ENCODE peak calls at places on chromosomes 11 and 22, in seven cellular contexts. I, Y, O, P, T, K and V are unnamed samples.

GRCh38 chr22:27476318-27476717 is 325.2 kb downstream of the MN1 start:
- DNase-seq in Y (no peak), P (no peak), I (no peak), O (no peak), T (no peak), K (no peak), V (no peak)

GRCh38 chr11:123549901-123550619 is 104.4 kb downstream of the SCN3B start:
- DNase-seq in K (no peak), Y (no peak), O (no peak), T (no peak), I (no peak), P (peak; percentile 51), V (no peak)

GRCh38 chr11:37613031-37613430 is 1015.0 kb upstream of the RAG2 start:
- DNase-seq in Y (no peak), I (no peak), O (no peak), K (no peak), P (no peak), T (no peak), V (no peak)

GRCh38 chr11:114183041-114183511 is 113.1 kb upstream of the NNMT start:
- DNase-seq in Y (peak; percentile 83), P (no peak), K (no peak), O (no peak), T (no peak), I (no peak), V (peak; percentile 60)

GRCh38 chr11:94655951-94656350 is 88.8 kb downstream of the PIWIL4 start:
- DNase-seq in T (no peak), K (no peak), O (no peak), I (no peak), Y (no peak), P (no peak), V (no peak)

GRCh38 chr11:125968363-125968762 is 22.5 kb downstream of the VSIG10L2 start:
- DNase-seq in I (no peak), T (no peak), O (no peak), K (no peak), P (no peak), Y (no peak), V (peak; percentile 60)

GRCh38 chr11:79417069-79417920 is 23.5 kb downstream of the TENM4 start:
- DNase-seq in T (no peak), Y (no peak), I (no peak), O (no peak), P (peak; percentile 28), K (no peak), V (no peak)

GRCh38 chr22:39997939-39998726 is 3.4 kb downstream of the FAM83F start:
- DNase-seq in I (peak; percentile 83), K (no peak), Y (peak; percentile 21), T (peak; percentile 68), O (peak; percentile 81), P (peak; percentile 36), V (peak; percentile 73)

GRCh38 chr11:2708757-2709281 is 9.0 kb upstream of the KCNQ1OT1 start:
- DNase-seq in O (no peak), I (no peak), K (peak; percentile 37), Y (peak; percentile 79), P (peak; percentile 40), T (peak; percentile 74), V (no peak)

GRCh38 chr11:95059031-95059430 is 7.7 kb upstream of the SRSF8 start:
- DNase-seq in P (no peak), Y (no peak), K (no peak), T (no peak), I (no peak), O (no peak), V (no peak)

GRCh38 chr11:12706531-12707499 is 32.6 kb downstream of the TEAD1 start:
- DNase-seq in I (peak; percentile 44), Y (no peak), T (peak; percentile 32), O (no peak), P (no peak), K (no peak), V (peak; percentile 53)

GRCh38 chr11:46446343-46446751 is 54.8 kb upstream of the CHRM4 start:
- DNase-seq in T (peak; percentile 28), O (no peak), K (no peak), Y (no peak), P (peak; percentile 52), I (no peak), V (no peak)

GRCh38 chr11:86608251-86608799 is 64.1 kb downstream of the ME3 start:
- DNase-seq in K (peak; percentile 57), T (peak; percentile 78), I (peak; percentile 73), O (peak; percentile 67), P (peak; percentile 80), Y (peak; percentile 71), V (peak; percentile 76)

GRCh38 chr22:44085743-44086741 is 61.9 kb downstream of the PARVB start:
- DNase-seq in K (no peak), I (peak; percentile 85), O (no peak), Y (peak; percentile 86), P (peak; percentile 53), T (peak; percentile 65), V (peak; percentile 78)

GRCh38 chr11:87425391-87425790 is 387.7 kb downstream of the TMEM135 start:
- DNase-seq in Y (no peak), P (peak; percentile 59), O (no peak), I (no peak), K (no peak), T (no peak), V (no peak)

GRCh38 chr11:79110796-79111195 is 330.0 kb downstream of the TENM4 start:
- DNase-seq in I (no peak), T (no peak), K (no peak), Y (no peak), P (no peak), O (no peak), V (no peak)

GRCh38 chr11:61507012-61507768 is 1.4 kb upstream of the LRRC10B start:
- DNase-seq in I (no peak), O (no peak), P (no peak), K (no peak), Y (no peak), T (no peak), V (no peak)

GRCh38 chr11:61509058-61510029 is 795 bp downstream of the LRRC10B start:
- DNase-seq in Y (no peak), T (peak; percentile 93), P (peak; percentile 69), O (peak; percentile 32), K (no peak), I (peak; percentile 77), V (peak; percentile 73)

GRCh38 chr11:61505640-61506155 is 2.9 kb upstream of the LRRC10B start:
- DNase-seq in O (no peak), P (no peak), T (no peak), I (no peak), K (no peak), Y (no peak), V (no peak)

GRCh38 chr11:61510178-61510979 is 1.8 kb downstream of the LRRC10B start:
- DNase-seq in P (no peak), T (no peak), Y (no peak), O (no peak), I (no peak), K (no peak), V (no peak)

DNA sequence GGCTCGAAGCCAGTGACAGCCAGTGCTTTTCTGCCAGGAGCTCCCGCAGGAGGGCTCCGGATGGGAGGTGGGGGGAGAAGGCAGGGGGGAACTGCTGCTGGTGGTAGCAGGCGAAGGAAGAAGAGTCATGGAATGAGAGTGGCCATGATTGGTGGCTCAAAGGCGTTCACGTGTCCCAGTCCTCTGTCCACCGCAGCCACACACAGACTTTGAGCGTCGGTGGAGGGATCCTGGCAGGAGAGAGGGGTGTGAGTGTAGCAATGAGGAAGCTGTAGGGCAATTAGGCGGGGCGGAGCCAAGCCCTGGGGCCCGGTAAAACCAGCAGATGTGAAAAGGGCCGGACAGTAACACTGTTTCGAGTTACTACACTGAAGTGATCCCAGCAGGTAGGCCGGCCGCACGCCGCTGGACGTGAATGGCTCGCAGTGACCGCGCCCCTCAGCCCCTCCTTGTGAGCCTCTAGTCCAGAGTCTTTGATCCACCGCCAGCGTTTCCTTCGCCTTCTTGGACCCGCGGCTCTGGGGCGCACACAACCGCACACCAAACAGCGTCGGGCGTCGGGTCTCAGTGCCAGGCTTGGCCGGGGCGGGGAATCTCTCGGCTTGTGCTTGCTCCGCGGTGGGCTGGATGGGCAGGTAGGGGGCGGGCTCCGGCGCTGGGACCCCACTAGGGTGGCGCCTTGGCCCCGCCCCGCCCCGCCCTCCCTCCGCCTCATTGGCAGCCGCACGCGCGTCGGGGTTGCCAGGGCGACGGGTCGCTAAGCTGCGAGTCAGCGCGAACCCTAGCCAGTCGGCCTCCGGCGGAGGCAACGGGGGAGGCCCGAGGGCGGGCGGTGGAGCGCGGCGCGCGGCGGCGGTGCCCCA is at the start of gene LRRC10B:
- DNase-seq in I (no peak), K (no peak), O (no peak), Y (no peak), T (peak; percentile 79), P (no peak), V (peak; percentile 74)
- H3K4me3 ChIP-seq in I (peak within 1 kb of the TSS; percentile 46), K (peak within 1 kb of the TSS; percentile 29), O (peak within 1 kb of the TSS; percentile 10), Y (no peak within 1 kb of the TSS), T (no peak within 1 kb of the TSS), P (no peak within 1 kb of the TSS), V (no peak within 1 kb of the TSS)

GRCh38 chr11:104089481-104089880 is 53.0 kb downstream of the DDI1 start:
- DNase-seq in K (no peak), O (no peak), I (no peak), P (no peak), Y (no peak), T (no peak), V (no peak)
- H3K27ac ChIP-seq in K (no peak overlapping the region), O (no peak overlapping the region), I (no peak overlapping the region), P (no peak overlapping the region), Y (no peak overlapping the region), T (no peak overlapping the region), V (no peak overlapping the region)

GRCh38 chr11:69639843-69640242 is 1.1 kb upstream of the CCND1 start:
- DNase-seq in Y (no peak), K (no peak), T (no peak), I (no peak), P (no peak), O (no peak), V (no peak)
- H3K4me3 ChIP-seq in Y (no peak overlapping the region), K (peak overlapping the region; percentile 99), T (peak overlapping the region; percentile 45), I (peak overlapping the region; percentile 89), P (peak overlapping the region; percentile 98), O (no peak overlapping the region), V (no peak overlapping the region)

GRCh38 chr22:24190159-24190540 is 8.9 kb downstream of the SUSD2 start:
- DNase-seq in I (no peak), P (no peak), Y (no peak), O (no peak), K (no peak), T (no peak), V (no peak)

GRCh38 chr22:24189249-24190158 is 8.2 kb downstream of the SUSD2 start:
- DNase-seq in O (peak; percentile 84), Y (peak; percentile 75), I (peak; percentile 84), T (peak; percentile 80), K (peak; percentile 26), P (peak; percentile 50), V (peak; percentile 55)

GRCh38 chr22:24191893-24192292 is 10.6 kb downstream of the SUSD2 start:
- DNase-seq in T (no peak), Y (no peak), O (no peak), P (no peak), I (no peak), K (no peak), V (no peak)

GRCh38 chr22:24190566-24191208 is 9.4 kb downstream of the SUSD2 start:
- DNase-seq in O (no peak), T (no peak), I (no peak), P (no peak), Y (no peak), K (no peak), V (no peak)

DNA sequence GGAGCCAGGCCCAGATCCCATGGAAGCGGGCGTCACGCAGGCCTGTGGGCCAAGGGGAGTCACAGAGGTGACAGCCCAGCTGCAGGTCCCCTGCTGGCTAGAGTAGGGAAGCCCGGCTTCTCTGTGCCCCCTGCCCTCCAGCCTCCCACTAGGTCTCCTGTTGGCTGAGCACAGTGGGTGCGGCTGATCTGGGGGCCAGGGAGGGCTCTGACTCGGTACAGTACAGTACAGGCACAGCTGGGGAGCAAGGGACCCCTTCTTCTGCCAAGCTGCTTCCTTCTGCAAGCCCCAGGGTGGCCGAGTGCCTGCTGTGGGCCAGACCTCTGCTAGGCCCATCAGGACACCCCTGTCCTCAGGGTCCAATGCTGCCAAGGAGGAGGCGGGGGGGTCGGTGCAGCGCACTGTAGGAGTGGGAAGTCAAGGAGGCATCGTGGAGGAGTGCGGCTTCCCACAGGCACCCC is 10.1 kb downstream of the SUSD2 start:
- DNase-seq in K (no peak), P (no peak), Y (no peak), O (no peak), I (no peak), T (no peak), V (no peak)
- H3K27ac ChIP-seq in K (no peak overlapping the region), P (no peak overlapping the region), Y (no peak overlapping the region), O (peak overlapping the region; percentile 70), I (no peak overlapping the region), T (no peak overlapping the region), V (no peak overlapping the region)